ENCODE peak calls at places on chromosomes 13 and 19, in five cellular contexts. W is SK-N-SH, I is GM12878, A is IMR-90, S is WTC11. Z is an unnamed sample.

GRCh38 chr13:35914662-35915061 is 216.5 kb downstream of the DCLK1 start:
- DNase-seq in W (no peak), I (no peak), A (no peak), S (no peak), Z (no peak)

GRCh38 chr13:29441301-29441700 is 154.2 kb downstream of the SLC7A1 start:
- DNase-seq in W (no peak), I (no peak), A (no peak), S (no peak), Z (no peak)

GRCh38 chr13:45492538-45492937 is 27.8 kb downstream of the COG3 start:
- DNase-seq in W (no peak), I (no peak), A (peak), S (no peak), Z (no peak)

GRCh38 chr19:19420570-19421301 is 15.3 kb downstream of the GATAD2A start:
- DNase-seq in W (no peak), I (peak), A (no peak), S (no peak), Z (no peak)

GRCh38 chr19:11208526-11209471 is 11.5 kb upstream of the KANK2 start:
- DNase-seq in W (peak), I (no peak), A (no peak), S (no peak), Z (no peak)

GRCh38 chr19:15759962-15760565 is 22.3 kb downstream of the OR10H3 start:
- DNase-seq in W (peak), I (no peak), A (no peak), S (peak), Z (no peak)

GRCh38 chr13:99468971-99469545 is 32.2 kb upstream of the TM9SF2 start:
- DNase-seq in W (no peak), I (no peak), A (no peak), S (no peak), Z (no peak)

GRCh38 chr19:56736571-56736970 is 65.0 kb upstream of the ZNF835 start:
- DNase-seq in W (no peak), I (no peak), A (no peak), S (no peak), Z (no peak)

GRCh38 chr13:107803822-107804495 is 411.4 kb downstream of the LIG4 start:
- DNase-seq in W (no peak), I (no peak), A (no peak), S (no peak), Z (no peak)

GRCh38 chr19:41646589-41647204 is 19.8 kb upstream of the CEACAM4 start:
- DNase-seq in W (peak), I (no peak), A (no peak), S (peak), Z (peak)

GRCh38 chr19:42480335-42481095 is 37.8 kb upstream of the CXCL17 start:
- DNase-seq in W (no peak), I (no peak), A (peak), S (no peak), Z (peak)

GRCh38 chr19:45049073-45049736 is 10.4 kb downstream of the CLASRP start:
- DNase-seq in W (no peak), I (no peak), A (no peak), S (no peak), Z (no peak)

GRCh38 chr13:65468628-65469027 is 1761.5 kb downstream of the PCDH9 start:
- DNase-seq in W (no peak), I (no peak), A (peak), S (no peak), Z (no peak)

GRCh38 chr13:67283602-67284001 is 53.5 kb upstream of the PCDH9 start:
- DNase-seq in W (no peak), I (no peak), A (peak), S (no peak), Z (no peak)

GRCh38 chr19:45772130-45772880 is 3.3 kb upstream of the SIX5 start:
- DNase-seq in W (no peak), I (no peak), A (no peak), S (no peak), Z (no peak)

GRCh38 chr19:48085077-48085476 is 25.5 kb downstream of the PLA2G4C start:
- DNase-seq in W (no peak), I (no peak), A (no peak), S (no peak), Z (no peak)

GRCh38 chr19:52464798-52465470 is 11.6 kb downstream of the ZNF578 start:
- DNase-seq in W (no peak), I (no peak), A (no peak), S (peak), Z (peak)

GRCh38 chr19:2993579-2993978 is 16.2 kb downstream of the TLE6 start:
- DNase-seq in W (no peak), I (no peak), A (no peak), S (no peak), Z (no peak)

GRCh38 chr19:2411709-2412108 is 15.7 kb downstream of the TIMM13 start:
- DNase-seq in W (no peak), I (no peak), A (no peak), S (no peak), Z (no peak)

GRCh38 chr13:20826810-20827560 is 53.2 kb upstream of the EEF1AKMT1 start:
- DNase-seq in W (no peak), I (no peak), A (peak), S (no peak), Z (no peak)

GRCh38 chr19:15683411-15683810 is 10.5 kb downstream of the CYP4F12 start:
- DNase-seq in W (no peak), I (no peak), A (no peak), S (no peak), Z (no peak)

GRCh38 chr13:101049166-101049850 is 367.0 kb downstream of the NALCN start:
- DNase-seq in W (no peak), I (no peak), A (no peak), S (no peak), Z (no peak)

GRCh38 chr19:10289836-10290438 is at the start of gene ICAM5:
- DNase-seq in W (no peak), I (no peak), A (peak), S (no peak), Z (peak)

GRCh38 chr19:2478756-2479555 is 3.0 kb downstream of the GADD45B start:
- DNase-seq in W (no peak), I (no peak), A (peak), S (peak), Z (no peak)

GRCh38 chr13:45433381-45433790 is 15.2 kb upstream of the SLC25A30 start:
- DNase-seq in W (no peak), I (no peak), A (no peak), S (no peak), Z (no peak)

GRCh38 chr13:29499766-29500165 is 95.7 kb downstream of the SLC7A1 start:
- DNase-seq in W (peak), I (no peak), A (no peak), S (no peak), Z (no peak)

GRCh38 chr13:32409561-32410440 is 18.1 kb downstream of the N4BP2L1 start:
- DNase-seq in W (no peak), I (no peak), A (peak), S (peak), Z (no peak)

GRCh38 chr13:64272681-64273080 is 2857.0 kb upstream of the PCDH20 start:
- DNase-seq in W (no peak), I (no peak), A (no peak), S (no peak), Z (no peak)

GRCh38 chr19:51637362-51637978 is 7.3 kb upstream of the SIGLEC5 start:
- DNase-seq in W (peak), I (no peak), A (no peak), S (no peak), Z (peak)

GRCh38 chr13:62964522-62964921 is 1548.9 kb upstream of the PCDH20 start:
- DNase-seq in W (no peak), I (no peak), A (no peak), S (no peak), Z (no peak)

DNA sequence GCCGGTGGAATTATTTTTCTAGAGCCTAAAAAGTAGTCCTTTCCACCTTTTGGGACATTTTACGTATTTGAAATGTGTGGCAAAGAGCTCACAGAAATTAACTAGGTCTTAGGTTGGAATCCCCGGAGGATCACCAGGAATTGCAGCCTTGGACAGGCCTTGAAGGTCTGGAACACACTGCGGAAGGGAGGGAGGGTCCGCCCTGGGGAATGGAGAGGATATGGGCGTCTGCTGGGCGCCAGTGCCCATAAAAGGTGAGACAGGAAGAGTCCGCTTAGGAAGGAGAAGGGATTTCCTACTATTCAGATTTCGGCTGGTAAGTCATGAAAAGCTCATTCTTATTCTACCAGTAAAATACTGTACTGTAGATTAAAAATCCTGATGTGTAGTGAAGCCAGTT is 111.9 kb downstream of the COL4A2 start:
- DNase-seq in W (no peak), I (no peak), A (no peak), S (no peak), Z (peak)
- TF ChIP-seq USF2 in W (no peak), I (no peak), A (no peak), S (no peak), Z (no peak)

GRCh38 chr13:50390503-50391248 is 375.4 kb downstream of the KCNRG start:
- DNase-seq in W (no peak), I (no peak), A (no peak), S (no peak), Z (no peak)

GRCh38 chr13:50388481-50388880 is 373.2 kb downstream of the KCNRG start:
- DNase-seq in W (no peak), I (no peak), A (no peak), S (no peak), Z (no peak)

GRCh38 chr13:50387124-50387581 is 371.9 kb downstream of the KCNRG start:
- DNase-seq in W (peak), I (no peak), A (peak), S (peak), Z (no peak)

GRCh38 chr13:50386527-50387123 is 371.4 kb downstream of the KCNRG start:
- DNase-seq in W (no peak), I (no peak), A (peak), S (peak), Z (no peak)

DNA sequence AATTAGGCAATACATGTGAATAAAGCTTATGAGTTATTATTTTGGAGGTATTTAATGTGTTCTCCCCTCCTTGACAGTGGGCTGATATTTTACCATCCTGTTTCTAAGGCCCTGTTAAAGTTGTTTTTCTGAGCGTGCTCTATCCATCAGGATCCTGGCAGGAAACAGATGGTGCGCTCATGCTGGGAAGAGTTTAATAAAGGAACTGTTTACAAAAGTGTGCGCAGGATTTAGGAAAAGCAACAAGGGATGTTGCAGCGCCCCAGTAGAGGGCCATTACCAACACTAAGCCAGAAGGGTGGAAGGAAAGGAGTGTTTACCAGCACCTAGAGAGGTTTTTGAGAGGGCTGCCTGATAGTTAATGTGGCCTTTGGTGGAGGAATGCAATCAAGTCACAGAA is 374.5 kb downstream of the KCNRG start:
- DNase-seq in W (no peak), I (no peak), A (no peak), S (no peak), Z (no peak)
- TF ChIP-seq USF2 in W (no peak), I (no peak), A (no peak), S (no peak), Z (no peak)

GRCh38 chr13:113008841-113009240 is 39.8 kb downstream of the MCF2L start:
- DNase-seq in W (no peak), I (no peak), A (no peak), S (no peak), Z (no peak)
- TF ChIP-seq USF2 in W (no peak), I (no peak), A (no peak), S (no peak), Z (no peak)

GRCh38 chr19:49333426-49334288 is 1.5 kb upstream of the CD37 start:
- DNase-seq in W (no peak), I (peak), A (peak), S (no peak), Z (no peak)
- TF ChIP-seq USF2 in W (no peak), I (no peak), A (no peak), S (no peak), Z (no peak)

GRCh38 chr13:72983085-72983768 is 75.6 kb upstream of the KLF5 start:
- DNase-seq in W (no peak), I (no peak), A (peak), S (no peak), Z (no peak)
- TF ChIP-seq USF2 in W (no peak), I (no peak), A (no peak), S (no peak), Z (no peak)

GRCh38 chr13:50910483-50910805 is 853 bp downstream of the RNASEH2B start:
- DNase-seq in W (peak), I (no peak), A (peak), S (peak), Z (peak)
- TF ChIP-seq USF2 in W (no peak), I (no peak), A (no peak), S (no peak), Z (no peak)

GRCh38 chr13:39688278-39688677 is 32.8 kb downstream of the COG6 start:
- DNase-seq in W (no peak), I (no peak), A (no peak), S (no peak), Z (no peak)

GRCh38 chr13:39685652-39686051 is 30.2 kb downstream of the COG6 start:
- DNase-seq in W (no peak), I (no peak), A (no peak), S (no peak), Z (no peak)

GRCh38 chr13:39692650-39693438 is 37.4 kb downstream of the COG6 start:
- DNase-seq in W (no peak), I (no peak), A (peak), S (no peak), Z (no peak)

GRCh38 chr13:39684531-39685137 is 29.2 kb downstream of the COG6 start:
- DNase-seq in W (peak), I (no peak), A (peak), S (no peak), Z (peak)

DNA sequence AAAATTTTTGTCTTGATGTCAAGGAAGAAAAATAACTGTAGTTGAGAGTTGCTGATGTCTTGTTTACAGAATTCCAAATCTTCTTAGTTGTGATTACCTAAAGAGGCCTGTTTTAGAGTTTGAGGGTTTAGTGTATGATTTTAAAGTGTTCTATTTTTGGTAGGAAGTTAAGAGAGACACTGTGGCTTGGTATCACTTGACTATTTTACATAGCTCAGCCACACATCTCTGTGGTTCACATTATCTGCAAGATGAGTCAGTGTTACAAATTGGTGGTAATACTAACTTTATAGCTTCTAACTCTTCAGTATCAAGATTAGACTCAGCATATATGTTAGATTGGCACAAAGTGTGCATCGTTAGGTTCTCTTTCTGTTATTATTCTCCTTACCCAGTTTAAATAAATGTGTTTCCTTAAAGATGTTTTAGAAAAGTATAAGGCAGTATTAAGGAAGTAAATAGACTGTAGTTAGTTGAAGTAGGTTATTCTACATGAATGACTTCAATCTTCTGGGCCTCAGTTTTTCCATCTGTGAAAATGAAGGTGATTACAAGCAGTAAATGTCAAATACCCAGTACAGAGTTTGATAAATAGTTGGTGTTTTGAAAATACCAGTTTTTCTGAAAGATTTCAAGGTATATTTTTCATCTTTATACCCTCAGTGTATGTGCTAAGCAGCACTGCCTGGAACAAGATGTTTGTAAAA is 33.4 kb downstream of the COG6 start:
- DNase-seq in W (no peak), I (peak), A (peak), S (no peak), Z (no peak)
- TF ChIP-seq USF2 in W (no peak), I (no peak), A (no peak), S (no peak), Z (no peak)

Z was measured in A549.